ENCODE peak calls at places on chromosome 4, in nine cellular contexts. N, A, J, S, M, F, X, B and D are unnamed samples.

GRCh38 chr4:24763631-24764302 is 31.6 kb upstream of the SOD3 start:
- DNase-seq in A (peak), B (no peak), S (no peak), M (no peak), F (peak), X (no peak), J (no peak), N (peak), D (no peak)

GRCh38 chr4:172344266-172344772 is 531.1 kb downstream of the GALNTL6 start:
- DNase-seq in N (no peak), S (no peak), A (no peak), X (no peak), B (no peak), J (no peak), M (no peak), F (no peak), D (no peak)

GRCh38 chr4:108619372-108620100 is 840 bp upstream of the RPL34 start:
- DNase-seq in B (no peak), S (no peak), F (no peak), J (no peak), A (no peak), N (no peak), M (peak), X (no peak), D (peak)

GRCh38 chr4:134773497-134774000 is 572.0 kb upstream of the PABPC4L start:
- DNase-seq in F (no peak), N (no peak), B (no peak), X (no peak), S (no peak), J (no peak), M (no peak), A (no peak), D (no peak)

GRCh38 chr4:26959654-26960047 is 99.0 kb downstream of the STIM2 start:
- DNase-seq in B (no peak), J (no peak), N (no peak), F (no peak), M (no peak), A (no peak), S (no peak), X (no peak), D (no peak)

GRCh38 chr4:163758032-163758431 is 263.5 kb downstream of the TMA16 start:
- DNase-seq in J (no peak), N (no peak), B (no peak), F (no peak), M (no peak), X (no peak), S (no peak), A (no peak), D (no peak)

GRCh38 chr4:146104541-146104940 is 71.0 kb upstream of the LSM6 start:
- DNase-seq in X (no peak), B (no peak), N (no peak), M (no peak), S (no peak), A (no peak), J (no peak), F (no peak), D (no peak)

GRCh38 chr4:131978120-131978519 is 1171.0 kb upstream of the PCDH10 start:
- DNase-seq in A (no peak), F (no peak), X (no peak), B (no peak), N (no peak), M (no peak), J (no peak), S (no peak), D (no peak)

GRCh38 chr4:38983756-38984647 is 48.2 kb downstream of the TMEM156 start:
- DNase-seq in S (no peak), M (no peak), J (peak), B (no peak), X (peak), F (no peak), A (no peak), N (no peak), D (no peak)

GRCh38 chr4:48022192-48022799 is 5.7 kb downstream of the NIPAL1 start:
- DNase-seq in N (no peak), F (no peak), J (no peak), B (no peak), M (no peak), X (no peak), S (peak), A (no peak), D (no peak)

GRCh38 chr4:37601527-37601926 is 84.6 kb downstream of the RELL1 start:
- DNase-seq in F (no peak), B (no peak), X (no peak), N (peak), S (peak), J (peak), A (peak), M (no peak), D (no peak)

GRCh38 chr4:140186651-140187315 is 32.8 kb upstream of the MAML3 start:
- DNase-seq in X (no peak), J (peak), A (peak), B (peak), S (peak), M (no peak), N (peak), F (no peak), D (no peak)

GRCh38 chr4:106914223-106914622 is 121.9 kb downstream of the DKK2 start:
- DNase-seq in A (no peak), F (no peak), N (no peak), S (no peak), J (no peak), B (no peak), M (no peak), X (no peak), D (no peak)

GRCh38 chr4:156294577-156294976 is 340.9 kb upstream of the CTSO start:
- DNase-seq in M (peak), S (no peak), A (peak), J (peak), F (peak), B (no peak), X (no peak), N (peak), D (no peak)

GRCh38 chr4:55008166-55009056 is 117.0 kb downstream of the KDR start:
- DNase-seq in N (peak), X (no peak), S (no peak), B (no peak), F (no peak), A (no peak), J (no peak), M (peak), D (no peak)

GRCh38 chr4:91838181-91838861 is 465.4 kb upstream of the GRID2 start:
- DNase-seq in S (no peak), N (peak), F (no peak), B (no peak), J (no peak), M (no peak), X (no peak), A (no peak), D (no peak)

GRCh38 chr4:176642472-176642871 is 150.2 kb downstream of the VEGFC start:
- DNase-seq in S (no peak), X (no peak), A (no peak), F (no peak), M (peak), J (no peak), N (no peak), B (no peak), D (no peak)

GRCh38 chr4:7792616-7793015 is 147.0 kb downstream of the AFAP1 start:
- DNase-seq in A (no peak), B (no peak), J (no peak), X (no peak), F (no peak), S (no peak), M (no peak), N (no peak), D (no peak)

GRCh38 chr4:65777270-65777669 is 107.0 kb upstream of the EPHA5 start:
- DNase-seq in F (no peak), A (no peak), X (no peak), B (no peak), J (no peak), N (no peak), S (no peak), M (no peak), D (no peak)

GRCh38 chr4:3514806-3515421 is 17.3 kb downstream of the LRPAP1 start:
- DNase-seq in M (peak), X (no peak), B (peak), S (no peak), A (no peak), J (no peak), N (no peak), F (no peak), D (no peak)

GRCh38 chr4:8393593-8394038 is 46.9 kb downstream of the ACOX3 start:
- DNase-seq in J (peak), F (no peak), N (peak), S (peak), M (no peak), X (peak), A (peak), B (peak), D (no peak)

GRCh38 chr4:162700358-162700757 is 466.3 kb downstream of the NAF1 start:
- DNase-seq in F (no peak), B (no peak), A (no peak), N (no peak), M (no peak), S (no peak), J (no peak), X (no peak), D (no peak)

GRCh38 chr4:34047363-34047762 is 2197.0 kb downstream of the ARAP2 start:
- DNase-seq in B (no peak), M (no peak), X (no peak), S (no peak), J (no peak), N (no peak), A (no peak), F (no peak), D (no peak)

GRCh38 chr4:66590488-66591215 is 920.4 kb upstream of the EPHA5 start:
- DNase-seq in F (no peak), X (no peak), S (no peak), N (no peak), M (no peak), B (no peak), A (no peak), J (peak), D (no peak)

GRCh38 chr4:67122029-67122428 is 423.3 kb downstream of the CENPC start:
- DNase-seq in M (peak), X (no peak), B (no peak), J (no peak), F (no peak), A (peak), N (peak), S (no peak), D (no peak)

GRCh38 chr4:88522702-88523324 is 763 bp downstream of the PYURF start:
- DNase-seq in N (peak), A (peak), X (peak), F (no peak), M (peak), J (peak), S (peak), B (no peak), D (peak)

GRCh38 chr4:112279025-112279881 is 6.5 kb downstream of the TIFA start:
- DNase-seq in B (no peak), J (no peak), S (no peak), N (no peak), M (no peak), X (no peak), A (no peak), F (no peak), D (no peak)

GRCh38 chr4:152451496-152451895 is 84.4 kb downstream of the FBXW7 start:
- DNase-seq in B (no peak), A (peak), N (no peak), J (no peak), X (no peak), F (no peak), M (no peak), S (no peak), D (no peak)

GRCh38 chr4:139756391-139757180 is 91.0 kb downstream of the MGST2 start:
- DNase-seq in B (no peak), A (no peak), X (no peak), M (peak), F (no peak), N (no peak), J (no peak), S (no peak), D (no peak)

GRCh38 chr4:158860856-158861255 is 92.0 kb downstream of the FNIP2 start:
- DNase-seq in N (no peak), F (no peak), J (no peak), B (no peak), X (no peak), S (no peak), A (no peak), M (no peak), D (no peak)

GRCh38 chr4:21769404-21770147 is 179.0 kb downstream of the KCNIP4 start:
- DNase-seq in B (no peak), J (peak), F (no peak), M (no peak), S (no peak), A (peak), N (peak), X (no peak), D (no peak)

GRCh38 chr4:22363071-22363470 is 152.8 kb downstream of the ADGRA3 start:
- DNase-seq in A (no peak), N (peak), B (no peak), S (no peak), J (no peak), X (no peak), F (no peak), M (no peak), D (no peak)

GRCh38 chr4:37762294-37763163 is 64.0 kb upstream of the PGM2 start:
- DNase-seq in A (no peak), S (no peak), F (no peak), M (peak), X (no peak), J (no peak), N (peak), B (no peak), D (peak)

GRCh38 chr4:147362868-147363440 is 117.9 kb upstream of the EDNRA start:
- DNase-seq in S (peak), N (peak), F (no peak), A (no peak), X (no peak), J (peak), M (no peak), B (no peak), D (no peak)

GRCh38 chr4:111943796-111944203 is 201.5 kb upstream of the FAM241A start:
- DNase-seq in J (peak), X (no peak), S (peak), A (peak), N (peak), F (no peak), M (peak), B (no peak), D (no peak)

GRCh38 chr4:118942465-118942864 is 53.8 kb downstream of the SYNPO2 start:
- DNase-seq in A (peak), M (no peak), N (peak), S (no peak), B (no peak), F (no peak), J (peak), X (no peak), D (no peak)

GRCh38 chr4:137226900-137227299 is 305.4 kb downstream of the PCDH18 start:
- DNase-seq in F (no peak), J (no peak), B (no peak), N (peak), A (no peak), S (no peak), X (no peak), M (no peak), D (no peak)

GRCh38 chr4:155787113-155787710 is 28.4 kb downstream of the GUCY1B1 start:
- DNase-seq in S (no peak), A (peak), X (no peak), F (peak), M (peak), N (peak), J (peak), B (no peak), D (peak)

GRCh38 chr4:113293673-113294072 is 244.2 kb downstream of the ANK2 start:
- DNase-seq in S (no peak), B (no peak), F (no peak), X (no peak), A (no peak), J (peak), M (no peak), N (no peak), D (no peak)